ENCODE peak calls at places on chromosomes 7 and 10, in five cellular contexts. One of them, this sample, is unnamed.

GRCh38 chr7:123712619-123713018 is 36.2 kb downstream of the WASL start:
- DNase-seq in posterior cingulate gyrus: no peak
- DNase-seq in stimulated activated naive CD8-positive, alpha-beta T cell treated with anti-CD3 and anti-CD28 coated beads, Interleukin-15, amount 100 ng/mL, for 72 hours: no peak
- DNase-seq in activated naive CD8-positive, alpha-beta T cell treated with anti-CD3 and anti-CD28 coated beads, Interleukin-2, amount 50 U/mL, for 24 hours: no peak
- DNase-seq in H9: no peak
- DNase-seq in this sample: no peak

GRCh38 chr10:4557469-4557868 is 268.5 kb upstream of the AKR1E2 start:
- DNase-seq in posterior cingulate gyrus: no peak
- DNase-seq in stimulated activated naive CD8-positive, alpha-beta T cell treated with anti-CD3 and anti-CD28 coated beads, Interleukin-15, amount 100 ng/mL, for 72 hours: no peak
- DNase-seq in activated naive CD8-positive, alpha-beta T cell treated with anti-CD3 and anti-CD28 coated beads, Interleukin-2, amount 50 U/mL, for 24 hours: no peak
- DNase-seq in H9: no peak
- DNase-seq in this sample: no peak

GRCh38 chr7:1693991-1694524 is 24.0 kb downstream of the ELFN1 start:
- DNase-seq in posterior cingulate gyrus: peak
- DNase-seq in stimulated activated naive CD8-positive, alpha-beta T cell treated with anti-CD3 and anti-CD28 coated beads, Interleukin-15, amount 100 ng/mL, for 72 hours: no peak
- DNase-seq in activated naive CD8-positive, alpha-beta T cell treated with anti-CD3 and anti-CD28 coated beads, Interleukin-2, amount 50 U/mL, for 24 hours: no peak
- DNase-seq in H9: peak
- DNase-seq in this sample: no peak

GRCh38 chr7:112112822-112113255 is 93.4 kb downstream of the DOCK4 start:
- DNase-seq in posterior cingulate gyrus: peak
- DNase-seq in stimulated activated naive CD8-positive, alpha-beta T cell treated with anti-CD3 and anti-CD28 coated beads, Interleukin-15, amount 100 ng/mL, for 72 hours: no peak
- DNase-seq in activated naive CD8-positive, alpha-beta T cell treated with anti-CD3 and anti-CD28 coated beads, Interleukin-2, amount 50 U/mL, for 24 hours: no peak
- DNase-seq in H9: no peak
- DNase-seq in this sample: no peak

GRCh38 chr7:33040803-33041516 is 21.6 kb downstream of the NT5C3A start:
- DNase-seq in posterior cingulate gyrus: no peak
- DNase-seq in stimulated activated naive CD8-positive, alpha-beta T cell treated with anti-CD3 and anti-CD28 coated beads, Interleukin-15, amount 100 ng/mL, for 72 hours: peak
- DNase-seq in activated naive CD8-positive, alpha-beta T cell treated with anti-CD3 and anti-CD28 coated beads, Interleukin-2, amount 50 U/mL, for 24 hours: peak
- DNase-seq in H9: no peak
- DNase-seq in this sample: peak

GRCh38 chr10:14598809-14599764 is 175.6 kb downstream of the FAM107B start:
- DNase-seq in posterior cingulate gyrus: no peak
- DNase-seq in stimulated activated naive CD8-positive, alpha-beta T cell treated with anti-CD3 and anti-CD28 coated beads, Interleukin-15, amount 100 ng/mL, for 72 hours: no peak
- DNase-seq in activated naive CD8-positive, alpha-beta T cell treated with anti-CD3 and anti-CD28 coated beads, Interleukin-2, amount 50 U/mL, for 24 hours: no peak
- DNase-seq in H9: peak
- DNase-seq in this sample: no peak

GRCh38 chr7:142854505-142855400 is at the start of gene EPHB6:
- DNase-seq in posterior cingulate gyrus: peak
- DNase-seq in stimulated activated naive CD8-positive, alpha-beta T cell treated with anti-CD3 and anti-CD28 coated beads, Interleukin-15, amount 100 ng/mL, for 72 hours: peak
- DNase-seq in activated naive CD8-positive, alpha-beta T cell treated with anti-CD3 and anti-CD28 coated beads, Interleukin-2, amount 50 U/mL, for 24 hours: peak
- DNase-seq in H9: peak
- DNase-seq in this sample: peak

GRCh38 chr7:115478426-115478825 is 552.1 kb downstream of the TFEC start:
- DNase-seq in posterior cingulate gyrus: no peak
- DNase-seq in stimulated activated naive CD8-positive, alpha-beta T cell treated with anti-CD3 and anti-CD28 coated beads, Interleukin-15, amount 100 ng/mL, for 72 hours: no peak
- DNase-seq in activated naive CD8-positive, alpha-beta T cell treated with anti-CD3 and anti-CD28 coated beads, Interleukin-2, amount 50 U/mL, for 24 hours: no peak
- DNase-seq in H9: no peak
- DNase-seq in this sample: no peak

GRCh38 chr7:5796076-5796475 is 14.6 kb upstream of the RNF216 start:
- DNase-seq in posterior cingulate gyrus: no peak
- DNase-seq in stimulated activated naive CD8-positive, alpha-beta T cell treated with anti-CD3 and anti-CD28 coated beads, Interleukin-15, amount 100 ng/mL, for 72 hours: no peak
- DNase-seq in activated naive CD8-positive, alpha-beta T cell treated with anti-CD3 and anti-CD28 coated beads, Interleukin-2, amount 50 U/mL, for 24 hours: no peak
- DNase-seq in H9: no peak
- DNase-seq in this sample: no peak

GRCh38 chr7:158094671-158095256 is 492.9 kb downstream of the PTPRN2 start:
- DNase-seq in posterior cingulate gyrus: no peak
- DNase-seq in stimulated activated naive CD8-positive, alpha-beta T cell treated with anti-CD3 and anti-CD28 coated beads, Interleukin-15, amount 100 ng/mL, for 72 hours: no peak
- DNase-seq in activated naive CD8-positive, alpha-beta T cell treated with anti-CD3 and anti-CD28 coated beads, Interleukin-2, amount 50 U/mL, for 24 hours: no peak
- DNase-seq in H9: peak
- DNase-seq in this sample: no peak

GRCh38 chr10:791639-792038 is 102.2 kb upstream of the DIP2C start:
- DNase-seq in posterior cingulate gyrus: no peak
- DNase-seq in stimulated activated naive CD8-positive, alpha-beta T cell treated with anti-CD3 and anti-CD28 coated beads, Interleukin-15, amount 100 ng/mL, for 72 hours: no peak
- DNase-seq in activated naive CD8-positive, alpha-beta T cell treated with anti-CD3 and anti-CD28 coated beads, Interleukin-2, amount 50 U/mL, for 24 hours: no peak
- DNase-seq in H9: no peak
- DNase-seq in this sample: no peak

GRCh38 chr7:102433319-102434038 is at the start of gene ORAI2:
- DNase-seq in posterior cingulate gyrus: peak
- DNase-seq in stimulated activated naive CD8-positive, alpha-beta T cell treated with anti-CD3 and anti-CD28 coated beads, Interleukin-15, amount 100 ng/mL, for 72 hours: peak
- DNase-seq in activated naive CD8-positive, alpha-beta T cell treated with anti-CD3 and anti-CD28 coated beads, Interleukin-2, amount 50 U/mL, for 24 hours: peak
- DNase-seq in H9: peak
- DNase-seq in this sample: peak

GRCh38 chr7:28729685-28730084 is 228.4 kb downstream of the TRIL start:
- DNase-seq in posterior cingulate gyrus: no peak
- DNase-seq in stimulated activated naive CD8-positive, alpha-beta T cell treated with anti-CD3 and anti-CD28 coated beads, Interleukin-15, amount 100 ng/mL, for 72 hours: no peak
- DNase-seq in activated naive CD8-positive, alpha-beta T cell treated with anti-CD3 and anti-CD28 coated beads, Interleukin-2, amount 50 U/mL, for 24 hours: no peak
- DNase-seq in H9: no peak
- DNase-seq in this sample: no peak

GRCh38 chr10:60594476-60595051 is 183.7 kb upstream of the CDK1 start:
- DNase-seq in posterior cingulate gyrus: no peak
- DNase-seq in stimulated activated naive CD8-positive, alpha-beta T cell treated with anti-CD3 and anti-CD28 coated beads, Interleukin-15, amount 100 ng/mL, for 72 hours: no peak
- DNase-seq in activated naive CD8-positive, alpha-beta T cell treated with anti-CD3 and anti-CD28 coated beads, Interleukin-2, amount 50 U/mL, for 24 hours: no peak
- DNase-seq in H9: no peak
- DNase-seq in this sample: no peak

GRCh38 chr7:28882896-28883470 is 75.1 kb downstream of the TRIL start:
- DNase-seq in posterior cingulate gyrus: no peak
- DNase-seq in stimulated activated naive CD8-positive, alpha-beta T cell treated with anti-CD3 and anti-CD28 coated beads, Interleukin-15, amount 100 ng/mL, for 72 hours: no peak
- DNase-seq in activated naive CD8-positive, alpha-beta T cell treated with anti-CD3 and anti-CD28 coated beads, Interleukin-2, amount 50 U/mL, for 24 hours: no peak
- DNase-seq in H9: no peak
- DNase-seq in this sample: no peak

GRCh38 chr10:130771491-130771890 is 540.0 kb downstream of the TCERG1L start:
- DNase-seq in posterior cingulate gyrus: no peak
- DNase-seq in stimulated activated naive CD8-positive, alpha-beta T cell treated with anti-CD3 and anti-CD28 coated beads, Interleukin-15, amount 100 ng/mL, for 72 hours: no peak
- DNase-seq in activated naive CD8-positive, alpha-beta T cell treated with anti-CD3 and anti-CD28 coated beads, Interleukin-2, amount 50 U/mL, for 24 hours: no peak
- DNase-seq in H9: no peak
- DNase-seq in this sample: no peak

GRCh38 chr10:119305860-119306513 is 98.6 kb downstream of the GRK5 start:
- DNase-seq in posterior cingulate gyrus: no peak
- DNase-seq in stimulated activated naive CD8-positive, alpha-beta T cell treated with anti-CD3 and anti-CD28 coated beads, Interleukin-15, amount 100 ng/mL, for 72 hours: peak
- DNase-seq in activated naive CD8-positive, alpha-beta T cell treated with anti-CD3 and anti-CD28 coated beads, Interleukin-2, amount 50 U/mL, for 24 hours: peak
- DNase-seq in H9: no peak
- DNase-seq in this sample: peak

GRCh38 chr10:132333386-132333785 is 1.4 kb downstream of the LRRC27 start:
- DNase-seq in posterior cingulate gyrus: no peak
- DNase-seq in stimulated activated naive CD8-positive, alpha-beta T cell treated with anti-CD3 and anti-CD28 coated beads, Interleukin-15, amount 100 ng/mL, for 72 hours: no peak
- DNase-seq in activated naive CD8-positive, alpha-beta T cell treated with anti-CD3 and anti-CD28 coated beads, Interleukin-2, amount 50 U/mL, for 24 hours: no peak
- DNase-seq in H9: no peak
- DNase-seq in this sample: no peak

GRCh38 chr10:124984376-124984775 is 42.5 kb downstream of the ZRANB1 start:
- DNase-seq in posterior cingulate gyrus: no peak
- DNase-seq in stimulated activated naive CD8-positive, alpha-beta T cell treated with anti-CD3 and anti-CD28 coated beads, Interleukin-15, amount 100 ng/mL, for 72 hours: no peak
- DNase-seq in activated naive CD8-positive, alpha-beta T cell treated with anti-CD3 and anti-CD28 coated beads, Interleukin-2, amount 50 U/mL, for 24 hours: no peak
- DNase-seq in H9: no peak
- DNase-seq in this sample: no peak

GRCh38 chr7:38584443-38585210 is 46.5 kb downstream of the AMPH start:
- DNase-seq in posterior cingulate gyrus: no peak
- DNase-seq in stimulated activated naive CD8-positive, alpha-beta T cell treated with anti-CD3 and anti-CD28 coated beads, Interleukin-15, amount 100 ng/mL, for 72 hours: no peak
- DNase-seq in activated naive CD8-positive, alpha-beta T cell treated with anti-CD3 and anti-CD28 coated beads, Interleukin-2, amount 50 U/mL, for 24 hours: no peak
- DNase-seq in H9: no peak
- DNase-seq in this sample: no peak

GRCh38 chr7:135501402-135501801 is 8.5 kb downstream of the CNOT4 start:
- DNase-seq in posterior cingulate gyrus: no peak
- DNase-seq in stimulated activated naive CD8-positive, alpha-beta T cell treated with anti-CD3 and anti-CD28 coated beads, Interleukin-15, amount 100 ng/mL, for 72 hours: no peak
- DNase-seq in activated naive CD8-positive, alpha-beta T cell treated with anti-CD3 and anti-CD28 coated beads, Interleukin-2, amount 50 U/mL, for 24 hours: no peak
- DNase-seq in H9: no peak
- DNase-seq in this sample: no peak

GRCh38 chr10:12063483-12063818 is 5.3 kb upstream of the DHTKD1 start:
- DNase-seq in posterior cingulate gyrus: no peak
- DNase-seq in stimulated activated naive CD8-positive, alpha-beta T cell treated with anti-CD3 and anti-CD28 coated beads, Interleukin-15, amount 100 ng/mL, for 72 hours: no peak
- DNase-seq in activated naive CD8-positive, alpha-beta T cell treated with anti-CD3 and anti-CD28 coated beads, Interleukin-2, amount 50 U/mL, for 24 hours: no peak
- DNase-seq in H9: no peak
- DNase-seq in this sample: no peak

GRCh38 chr7:3005257-3005656 is 38.4 kb downstream of the CARD11 start:
- DNase-seq in posterior cingulate gyrus: no peak
- DNase-seq in stimulated activated naive CD8-positive, alpha-beta T cell treated with anti-CD3 and anti-CD28 coated beads, Interleukin-15, amount 100 ng/mL, for 72 hours: no peak
- DNase-seq in activated naive CD8-positive, alpha-beta T cell treated with anti-CD3 and anti-CD28 coated beads, Interleukin-2, amount 50 U/mL, for 24 hours: no peak
- DNase-seq in H9: no peak
- DNase-seq in this sample: no peak

GRCh38 chr7:66921396-66921917 is 432 bp downstream of the TMEM248 start:
- DNase-seq in posterior cingulate gyrus: peak
- DNase-seq in stimulated activated naive CD8-positive, alpha-beta T cell treated with anti-CD3 and anti-CD28 coated beads, Interleukin-15, amount 100 ng/mL, for 72 hours: peak
- DNase-seq in activated naive CD8-positive, alpha-beta T cell treated with anti-CD3 and anti-CD28 coated beads, Interleukin-2, amount 50 U/mL, for 24 hours: peak
- DNase-seq in H9: no peak
- DNase-seq in this sample: peak

GRCh38 chr10:95384011-95384704 is 93.4 kb upstream of the PDLIM1 start:
- DNase-seq in posterior cingulate gyrus: no peak
- DNase-seq in stimulated activated naive CD8-positive, alpha-beta T cell treated with anti-CD3 and anti-CD28 coated beads, Interleukin-15, amount 100 ng/mL, for 72 hours: peak
- DNase-seq in activated naive CD8-positive, alpha-beta T cell treated with anti-CD3 and anti-CD28 coated beads, Interleukin-2, amount 50 U/mL, for 24 hours: no peak
- DNase-seq in H9: peak
- DNase-seq in this sample: peak

GRCh38 chr7:27693794-27694193 is 31.1 kb upstream of the HIBADH start:
- DNase-seq in posterior cingulate gyrus: no peak
- DNase-seq in stimulated activated naive CD8-positive, alpha-beta T cell treated with anti-CD3 and anti-CD28 coated beads, Interleukin-15, amount 100 ng/mL, for 72 hours: no peak
- DNase-seq in activated naive CD8-positive, alpha-beta T cell treated with anti-CD3 and anti-CD28 coated beads, Interleukin-2, amount 50 U/mL, for 24 hours: no peak
- DNase-seq in H9: no peak
- DNase-seq in this sample: no peak

GRCh38 chr7:73426016-73426415 is 7.6 kb upstream of the FZD9 start:
- DNase-seq in posterior cingulate gyrus: no peak
- DNase-seq in stimulated activated naive CD8-positive, alpha-beta T cell treated with anti-CD3 and anti-CD28 coated beads, Interleukin-15, amount 100 ng/mL, for 72 hours: no peak
- DNase-seq in activated naive CD8-positive, alpha-beta T cell treated with anti-CD3 and anti-CD28 coated beads, Interleukin-2, amount 50 U/mL, for 24 hours: no peak
- DNase-seq in H9: no peak
- DNase-seq in this sample: no peak

GRCh38 chr10:68628576-68629127 is 68.5 kb downstream of the TET1 start:
- DNase-seq in posterior cingulate gyrus: no peak
- DNase-seq in stimulated activated naive CD8-positive, alpha-beta T cell treated with anti-CD3 and anti-CD28 coated beads, Interleukin-15, amount 100 ng/mL, for 72 hours: no peak
- DNase-seq in activated naive CD8-positive, alpha-beta T cell treated with anti-CD3 and anti-CD28 coated beads, Interleukin-2, amount 50 U/mL, for 24 hours: no peak
- DNase-seq in H9: no peak
- DNase-seq in this sample: no peak

GRCh38 chr10:110058215-110058614 is 50.4 kb downstream of the ADD3 start:
- DNase-seq in posterior cingulate gyrus: no peak
- DNase-seq in stimulated activated naive CD8-positive, alpha-beta T cell treated with anti-CD3 and anti-CD28 coated beads, Interleukin-15, amount 100 ng/mL, for 72 hours: no peak
- DNase-seq in activated naive CD8-positive, alpha-beta T cell treated with anti-CD3 and anti-CD28 coated beads, Interleukin-2, amount 50 U/mL, for 24 hours: no peak
- DNase-seq in H9: no peak
- DNase-seq in this sample: no peak

GRCh38 chr7:117274951-117275350 is 47.9 kb downstream of the WNT2 start:
- DNase-seq in posterior cingulate gyrus: no peak
- DNase-seq in stimulated activated naive CD8-positive, alpha-beta T cell treated with anti-CD3 and anti-CD28 coated beads, Interleukin-15, amount 100 ng/mL, for 72 hours: no peak
- DNase-seq in activated naive CD8-positive, alpha-beta T cell treated with anti-CD3 and anti-CD28 coated beads, Interleukin-2, amount 50 U/mL, for 24 hours: no peak
- DNase-seq in H9: no peak
- DNase-seq in this sample: no peak

GRCh38 chr7:46682841-46683624 is 762.0 kb upstream of the IGFBP3 start:
- DNase-seq in posterior cingulate gyrus: no peak
- DNase-seq in stimulated activated naive CD8-positive, alpha-beta T cell treated with anti-CD3 and anti-CD28 coated beads, Interleukin-15, amount 100 ng/mL, for 72 hours: no peak
- DNase-seq in activated naive CD8-positive, alpha-beta T cell treated with anti-CD3 and anti-CD28 coated beads, Interleukin-2, amount 50 U/mL, for 24 hours: no peak
- DNase-seq in H9: no peak
- DNase-seq in this sample: no peak

GRCh38 chr10:21648040-21648439 is 114.0 kb downstream of the MLLT10 start:
- DNase-seq in posterior cingulate gyrus: no peak
- DNase-seq in stimulated activated naive CD8-positive, alpha-beta T cell treated with anti-CD3 and anti-CD28 coated beads, Interleukin-15, amount 100 ng/mL, for 72 hours: no peak
- DNase-seq in activated naive CD8-positive, alpha-beta T cell treated with anti-CD3 and anti-CD28 coated beads, Interleukin-2, amount 50 U/mL, for 24 hours: no peak
- DNase-seq in H9: no peak
- DNase-seq in this sample: no peak

GRCh38 chr7:2030475-2031456 is 202.0 kb downstream of the MAD1L1 start:
- DNase-seq in posterior cingulate gyrus: no peak
- DNase-seq in stimulated activated naive CD8-positive, alpha-beta T cell treated with anti-CD3 and anti-CD28 coated beads, Interleukin-15, amount 100 ng/mL, for 72 hours: no peak
- DNase-seq in activated naive CD8-positive, alpha-beta T cell treated with anti-CD3 and anti-CD28 coated beads, Interleukin-2, amount 50 U/mL, for 24 hours: peak
- DNase-seq in H9: no peak
- DNase-seq in this sample: no peak

GRCh38 chr7:95611224-95611623 is 14.9 kb upstream of the PDK4 start:
- DNase-seq in posterior cingulate gyrus: no peak
- DNase-seq in stimulated activated naive CD8-positive, alpha-beta T cell treated with anti-CD3 and anti-CD28 coated beads, Interleukin-15, amount 100 ng/mL, for 72 hours: no peak
- DNase-seq in activated naive CD8-positive, alpha-beta T cell treated with anti-CD3 and anti-CD28 coated beads, Interleukin-2, amount 50 U/mL, for 24 hours: no peak
- DNase-seq in H9: no peak
- DNase-seq in this sample: no peak

GRCh38 chr10:116542007-116542677 is 3.6 kb upstream of the PNLIP start:
- DNase-seq in posterior cingulate gyrus: no peak
- DNase-seq in stimulated activated naive CD8-positive, alpha-beta T cell treated with anti-CD3 and anti-CD28 coated beads, Interleukin-15, amount 100 ng/mL, for 72 hours: no peak
- DNase-seq in activated naive CD8-positive, alpha-beta T cell treated with anti-CD3 and anti-CD28 coated beads, Interleukin-2, amount 50 U/mL, for 24 hours: no peak
- DNase-seq in H9: no peak
- DNase-seq in this sample: no peak

GRCh38 chr7:84294907-84295455 is 100.4 kb upstream of the SEMA3A start:
- DNase-seq in posterior cingulate gyrus: no peak
- DNase-seq in stimulated activated naive CD8-positive, alpha-beta T cell treated with anti-CD3 and anti-CD28 coated beads, Interleukin-15, amount 100 ng/mL, for 72 hours: no peak
- DNase-seq in activated naive CD8-positive, alpha-beta T cell treated with anti-CD3 and anti-CD28 coated beads, Interleukin-2, amount 50 U/mL, for 24 hours: no peak
- DNase-seq in H9: no peak
- DNase-seq in this sample: no peak

This sample was measured in activated T-cell treated with anti-CD3 and anti-CD28 coated beads, Interleukin-2, amount 50 U/mL, for 72 hours.